ENCODE peak calls at places on chromosomes 11 and 22, in six cellular contexts. B, T, I, V, J and O are unnamed samples.

GRCh38 chr11:70220920-70221319 is 17.8 kb downstream of the FADD start:
- DNase-seq in V (no peak), B (no peak), J (peak; percentile 48), I (no peak), T (no peak), O (no peak)

GRCh38 chr11:47915407-47916137 is 64.8 kb upstream of the PTPRJ start:
- DNase-seq in T (no peak), B (peak; percentile 25), I (no peak), V (no peak), J (no peak), O (peak; percentile 61)

GRCh38 chr22:23685205-23685784 is 5.5 kb upstream of the RGL4 start:
- DNase-seq in I (no peak), B (no peak), V (no peak), T (no peak), J (peak; percentile 15), O (no peak)

GRCh38 chr11:42345933-42346332 is 886.5 kb upstream of the LRRC4C start:
- DNase-seq in B (no peak), I (no peak), J (no peak), V (no peak), T (no peak), O (no peak)

GRCh38 chr11:66115638-66116410 is 45.8 kb downstream of the PACS1 start:
- DNase-seq in T (peak; percentile 10), V (no peak), I (no peak), J (peak; percentile 34), B (no peak), O (peak; percentile 48)

GRCh38 chr11:47503227-47503626 is 49.7 kb downstream of the CELF1 start:
- DNase-seq in B (no peak), V (no peak), I (no peak), T (no peak), J (no peak), O (no peak)

GRCh38 chr11:27124514-27125264 is 84.1 kb downstream of the BBOX1 start:
- DNase-seq in J (peak; percentile 56), V (no peak), I (no peak), B (no peak), T (no peak), O (peak; percentile 30)

GRCh38 chr22:37260396-37260795 is 16.3 kb upstream of the RAC2 start:
- DNase-seq in J (no peak), V (no peak), T (no peak), I (no peak), B (no peak), O (no peak)

GRCh38 chr11:119470316-119471266 is 47.6 kb upstream of the THY1 start:
- DNase-seq in I (no peak), T (peak; percentile 77), B (peak; percentile 8), J (peak; percentile 92), V (no peak), O (no peak)

GRCh38 chr11:83054904-83055380 is 16.8 kb downstream of the RAB30 start:
- DNase-seq in J (no peak), T (no peak), I (no peak), B (no peak), V (peak; percentile 33), O (peak; percentile 66)

GRCh38 chr22:39556970-39557811 is 13.4 kb upstream of the CACNA1I start:
- DNase-seq in I (no peak), V (no peak), J (peak; percentile 22), T (no peak), B (peak; percentile 54), O (no peak)

GRCh38 chr22:49748514-49748913 is 79.2 kb downstream of the BRD1 start:
- DNase-seq in J (no peak), T (peak; percentile 80), I (no peak), B (no peak), V (no peak), O (no peak)

GRCh38 chr11:119742263-119742861 is 13.4 kb upstream of the NECTIN1 start:
- DNase-seq in T (no peak), B (no peak), I (no peak), J (peak; percentile 18), V (no peak), O (no peak)

GRCh38 chr11:118396097-118396501 is 5.3 kb upstream of the ATP5MG start:
- DNase-seq in T (no peak), I (no peak), J (no peak), V (no peak), B (no peak), O (no peak)

GRCh38 chr11:116871248-116871647 is 33.8 kb upstream of the APOA1 start:
- DNase-seq in T (no peak), B (no peak), V (no peak), I (no peak), J (peak; percentile 76), O (no peak)

GRCh38 chr11:74278721-74279148 is 32.7 kb downstream of the P4HA3 start:
- DNase-seq in J (peak; percentile 98), V (no peak), T (no peak), B (no peak), I (no peak), O (no peak)

GRCh38 chr11:6604081-6604626 is 580 bp downstream of the ILK start:
- DNase-seq in J (peak; percentile 78), I (peak; percentile 47), B (peak; percentile 57), T (peak; percentile 86), V (peak; percentile 60), O (peak; percentile 84)

GRCh38 chr11:13103962-13104554 is 94.9 kb downstream of the RASSF10 start:
- DNase-seq in B (no peak), V (no peak), I (no peak), T (no peak), J (no peak), O (no peak)

GRCh38 chr22:23856721-23857605 is 712 bp upstream of the SLC2A11 start:
- DNase-seq in J (peak; percentile 45), I (peak; percentile 24), T (no peak), B (no peak), V (no peak), O (peak; percentile 47)